ENCODE peak calls at places on chromosomes 3 and 15, in four cellular contexts. X is HepG2, F is K562, K is transverse colon. A is an unnamed sample.
A peak's percentile ranks its signal among the peaks of the same experiment; 100 is the strongest.

GRCh38 chr3:16058511-16058910 is 116.0 kb upstream of the GALNT15 start:
- DNase-seq in X (no peak), F (no peak), K (no peak), A (no peak)

GRCh38 chr15:65611888-65612615 is 1.1 kb upstream of the INTS14 start:
- DNase-seq in X (peak; percentile 47), F (no peak), K (no peak), A (no peak)

GRCh38 chr15:56491110-56491722 is 26.3 kb upstream of the MNS1 start:
- DNase-seq in X (peak; percentile 54), F (peak; percentile 59), K (peak; percentile 74), A (no peak)

GRCh38 chr15:74040115-74040850 is 42.1 kb downstream of the GOLGA6A start:
- DNase-seq in X (no peak), F (peak; percentile 5), K (peak; percentile 48), A (no peak)

GRCh38 chr3:178284180-178284579 is 252.1 kb upstream of the KCNMB2 start:
- DNase-seq in X (no peak), F (no peak), K (no peak), A (no peak)

GRCh38 chr3:174355505-174355904 is 503.6 kb upstream of the NAALADL2 start:
- DNase-seq in X (no peak), F (no peak), K (no peak), A (no peak)

GRCh38 chr15:64050281-64051092 is 4.2 kb upstream of the DAPK2 start:
- DNase-seq in X (peak; percentile 46), F (no peak), K (no peak), A (peak; percentile 22)

GRCh38 chr3:77256584-77257488 is 216.9 kb downstream of the ROBO2 start:
- DNase-seq in X (no peak), F (no peak), K (no peak), A (no peak)

GRCh38 chr3:45409921-45410320 is 21.5 kb downstream of the LARS2 start:
- DNase-seq in X (no peak), F (no peak), K (no peak), A (peak; percentile 29)

GRCh38 chr3:192816274-192816853 is 89.0 kb upstream of the FGF12 start:
- DNase-seq in X (peak; percentile 49), F (peak; percentile 21), K (no peak), A (no peak)

GRCh38 chr3:188243124-188243795 is 89.3 kb downstream of the LPP start:
- DNase-seq in X (no peak), F (no peak), K (no peak), A (no peak)

GRCh38 chr15:59862191-59863155 is 141.6 kb upstream of the FOXB1 start:
- DNase-seq in X (no peak), F (no peak), K (no peak), A (no peak)

GRCh38 chr3:32121137-32121536 is 14.7 kb downstream of the GPD1L start:
- DNase-seq in X (no peak), F (no peak), K (peak; percentile 28), A (no peak)

DNA sequence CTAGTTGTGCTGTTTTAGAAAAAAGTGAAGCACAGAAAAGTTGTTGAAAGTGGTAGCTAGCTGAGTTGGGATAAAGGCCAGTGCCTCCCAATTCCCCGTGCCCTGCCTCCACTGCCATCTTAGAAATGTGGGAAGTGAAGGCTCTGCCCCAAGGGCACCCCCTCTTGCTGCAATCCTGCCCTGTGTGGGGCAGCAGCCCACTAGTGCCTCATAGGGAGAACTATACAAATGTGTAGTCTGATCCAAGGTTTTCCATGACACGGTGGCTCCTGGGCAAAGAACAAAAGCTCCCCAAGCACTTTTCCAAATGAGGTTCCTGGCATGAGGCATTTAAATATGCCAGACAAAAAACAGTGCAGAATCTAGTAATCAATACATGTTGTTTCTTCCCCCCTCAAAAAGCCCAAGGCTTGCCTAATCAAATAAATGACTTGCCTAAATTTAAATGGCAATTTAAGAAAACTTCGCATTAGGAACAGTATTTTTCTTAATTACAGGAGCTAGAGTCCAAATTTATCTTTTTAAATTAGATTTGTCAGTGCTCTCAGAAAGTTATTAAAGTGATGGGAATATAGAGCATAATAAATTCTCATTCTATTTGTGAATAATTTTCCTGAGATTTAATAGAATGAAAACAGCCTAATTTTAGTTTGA is 83.8 kb downstream of the GHSR start:
- DNase-seq in X (no peak), F (no peak), K (no peak), A (no peak)
- H3K4me3 ChIP-seq in X (no peak overlapping the region), F (no peak overlapping the region), K (no peak overlapping the region), A (no peak overlapping the region)

DNA sequence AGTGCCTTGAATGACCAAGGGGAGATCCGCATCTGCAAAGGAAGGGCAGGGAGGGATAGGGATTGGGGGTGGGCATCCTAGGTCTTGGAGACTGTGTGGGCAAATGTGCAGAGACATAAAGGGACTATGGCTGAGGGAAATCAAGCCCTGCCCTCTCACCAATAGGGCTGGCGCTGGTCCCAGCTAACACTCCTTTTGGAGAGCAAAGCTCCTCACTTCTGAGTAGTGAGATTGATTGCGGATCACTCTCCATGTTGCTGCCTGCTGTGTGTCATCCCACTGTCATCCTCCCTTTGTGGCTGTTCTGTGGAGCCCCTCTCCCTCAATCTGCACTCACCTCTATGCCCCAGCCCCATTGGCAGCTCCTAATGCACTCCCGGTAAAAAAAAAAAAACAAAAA is 2.2 kb upstream of the CELSR3 start:
- DNase-seq in X (no peak), F (no peak), K (no peak), A (no peak)
- TF ChIP-seq POLR2AphosphoS5 in X (no peak), F (no peak), K (no peak), A (no peak)

GRCh38 chr15:67358812-67359211 is 104.2 kb downstream of the IQCH start:
- DNase-seq in X (peak; percentile 20), F (no peak), K (no peak), A (no peak)

GRCh38 chr15:67361100-67361499 is 106.5 kb downstream of the IQCH start:
- DNase-seq in X (no peak), F (no peak), K (no peak), A (no peak)

DNA sequence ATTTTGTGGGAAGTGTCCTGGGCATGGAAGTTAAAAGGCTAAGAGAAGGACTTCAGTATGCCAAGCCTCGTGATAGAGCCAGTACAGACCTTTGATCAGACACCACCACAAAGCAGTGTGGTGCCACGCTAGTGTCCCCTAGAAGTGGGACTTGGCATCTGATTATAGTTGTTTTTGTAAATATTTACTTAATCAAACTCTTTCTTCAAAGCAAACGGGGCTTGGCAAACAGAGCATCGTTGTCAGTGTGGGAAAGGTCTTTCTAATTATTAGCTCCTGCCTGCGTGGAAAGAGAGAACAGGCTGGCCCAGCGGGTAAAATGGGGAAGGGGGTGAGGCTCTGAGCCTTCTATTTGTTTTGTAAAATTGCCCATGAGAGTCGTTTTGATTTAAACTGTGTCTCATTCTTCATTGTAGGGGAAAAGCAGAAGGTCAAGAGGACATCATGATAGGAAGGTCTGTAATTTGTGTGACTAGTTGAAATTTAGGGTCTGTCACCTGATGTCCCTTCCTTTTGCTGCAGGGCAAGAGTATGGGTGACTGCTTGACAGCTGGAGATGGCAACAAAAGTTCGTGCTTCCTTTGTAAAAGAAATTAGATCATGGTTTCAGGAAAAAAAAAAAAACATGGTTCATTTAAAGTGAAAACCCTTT is 105.0 kb downstream of the IQCH start:
- DNase-seq in X (peak; percentile 22), F (no peak), K (no peak), A (no peak)
- H3K4me3 ChIP-seq in X (no peak overlapping the region), F (no peak overlapping the region), K (no peak overlapping the region), A (no peak overlapping the region)

GRCh38 chr3:114650808-114651207 is 357.0 kb downstream of the TIGIT start:
- DNase-seq in X (peak; percentile 1), F (no peak), K (no peak), A (no peak)
- TF ChIP-seq POLR2AphosphoS5 in X (no peak), F (no peak), K (no peak), A (no peak)

A was measured in upper lobe of left lung.